ENCODE peak calls at places on chromosomes 11 and 22, in seven cellular contexts. One of them, this sample, is unnamed.
A peak's percentile ranks its signal among the peaks of the same experiment; 100 is the strongest.

GRCh38 chr22:30743257-30744020 is 48.8 kb downstream of the OSBP2 start:
- DNase-seq in AG04450: no peak
- DNase-seq in mesenchymal stem cell: no peak
- DNase-seq in left ventricle myocardium inferior: no peak
- DNase-seq in aorta: no peak
- DNase-seq in astrocyte of the spinal cord: no peak
- DNase-seq in bronchial epithelial cell: no peak
- DNase-seq in this sample: no peak

GRCh38 chr11:126920833-126921232 is 79.7 kb downstream of the KIRREL3 start:
- DNase-seq in astrocyte of the spinal cord: no peak
- DNase-seq in AG04450: no peak
- DNase-seq in mesenchymal stem cell: no peak
- DNase-seq in left ventricle myocardium inferior: no peak
- DNase-seq in aorta: no peak
- DNase-seq in bronchial epithelial cell: no peak
- DNase-seq in this sample: no peak

GRCh38 chr22:37617431-37617830 is 8.8 kb downstream of the GGA1 start:
- DNase-seq in aorta: no peak
- DNase-seq in AG04450: no peak
- DNase-seq in left ventricle myocardium inferior: no peak
- DNase-seq in astrocyte of the spinal cord: no peak
- DNase-seq in bronchial epithelial cell: no peak
- DNase-seq in mesenchymal stem cell: no peak
- DNase-seq in this sample: no peak

GRCh38 chr11:128420943-128421342 is 166.4 kb downstream of the ETS1 start:
- DNase-seq in bronchial epithelial cell: peak; percentile 28
- DNase-seq in mesenchymal stem cell: peak; percentile 95
- DNase-seq in AG04450: peak; percentile 91
- DNase-seq in left ventricle myocardium inferior: no peak
- DNase-seq in astrocyte of the spinal cord: peak; percentile 52
- DNase-seq in aorta: no peak
- DNase-seq in this sample: no peak

GRCh38 chr22:35357883-35358621 is 22.8 kb upstream of the HMOX1 start:
- DNase-seq in left ventricle myocardium inferior: no peak
- DNase-seq in astrocyte of the spinal cord: peak; percentile 15
- DNase-seq in aorta: peak; percentile 12
- DNase-seq in mesenchymal stem cell: no peak
- DNase-seq in bronchial epithelial cell: peak; percentile 97
- DNase-seq in AG04450: no peak
- DNase-seq in this sample: no peak

GRCh38 chr22:27867114-27867957 is 51.7 kb downstream of the PITPNB start:
- DNase-seq in aorta: no peak
- DNase-seq in bronchial epithelial cell: no peak
- DNase-seq in mesenchymal stem cell: peak; percentile 45
- DNase-seq in AG04450: no peak
- DNase-seq in left ventricle myocardium inferior: no peak
- DNase-seq in astrocyte of the spinal cord: no peak
- DNase-seq in this sample: no peak

GRCh38 chr11:111960916-111961315 is 23.8 kb downstream of the DIXDC1 start:
- DNase-seq in astrocyte of the spinal cord: no peak
- DNase-seq in AG04450: no peak
- DNase-seq in left ventricle myocardium inferior: no peak
- DNase-seq in mesenchymal stem cell: no peak
- DNase-seq in aorta: no peak
- DNase-seq in bronchial epithelial cell: peak; percentile 99
- DNase-seq in this sample: no peak

GRCh38 chr11:16607675-16608644 is 130.5 kb upstream of the C11orf58 start:
- DNase-seq in astrocyte of the spinal cord: peak; percentile 71
- DNase-seq in left ventricle myocardium inferior: peak; percentile 88
- DNase-seq in mesenchymal stem cell: peak; percentile 89
- DNase-seq in AG04450: peak; percentile 61
- DNase-seq in bronchial epithelial cell: peak; percentile 80
- DNase-seq in aorta: peak; percentile 64
- DNase-seq in this sample: peak; percentile 51

GRCh38 chr11:69194396-69194795 is 38.7 kb downstream of the SMIM38 start:
- DNase-seq in AG04450: no peak
- DNase-seq in left ventricle myocardium inferior: no peak
- DNase-seq in astrocyte of the spinal cord: no peak
- DNase-seq in aorta: no peak
- DNase-seq in bronchial epithelial cell: no peak
- DNase-seq in mesenchymal stem cell: no peak
- DNase-seq in this sample: no peak

GRCh38 chr11:100964400-100964799 is 165.2 kb downstream of the PGR start:
- DNase-seq in left ventricle myocardium inferior: no peak
- DNase-seq in astrocyte of the spinal cord: peak; percentile 58
- DNase-seq in aorta: no peak
- DNase-seq in mesenchymal stem cell: no peak
- DNase-seq in bronchial epithelial cell: no peak
- DNase-seq in AG04450: peak; percentile 16
- DNase-seq in this sample: no peak

GRCh38 chr22:39725351-39726035 is 154.9 kb downstream of the CACNA1I start:
- DNase-seq in astrocyte of the spinal cord: no peak
- DNase-seq in aorta: no peak
- DNase-seq in AG04450: no peak
- DNase-seq in left ventricle myocardium inferior: no peak
- DNase-seq in bronchial epithelial cell: no peak
- DNase-seq in mesenchymal stem cell: no peak
- DNase-seq in this sample: no peak

GRCh38 chr11:103682318-103683184 is 353.9 kb upstream of the DDI1 start:
- DNase-seq in left ventricle myocardium inferior: peak; percentile 19
- DNase-seq in bronchial epithelial cell: peak; percentile 71
- DNase-seq in mesenchymal stem cell: peak; percentile 74
- DNase-seq in AG04450: peak; percentile 39
- DNase-seq in astrocyte of the spinal cord: peak; percentile 77
- DNase-seq in aorta: peak; percentile 66
- DNase-seq in this sample: no peak

GRCh38 chr11:47572715-47573255 is 6.0 kb downstream of the KBTBD4 start:
- DNase-seq in bronchial epithelial cell: no peak
- DNase-seq in astrocyte of the spinal cord: peak; percentile 33
- DNase-seq in aorta: peak; percentile 24
- DNase-seq in left ventricle myocardium inferior: no peak
- DNase-seq in AG04450: no peak
- DNase-seq in mesenchymal stem cell: no peak
- DNase-seq in this sample: peak; percentile 12

GRCh38 chr11:25961539-25961938 is 370.4 kb upstream of the ANO3 start:
- DNase-seq in left ventricle myocardium inferior: no peak
- DNase-seq in aorta: no peak
- DNase-seq in bronchial epithelial cell: peak; percentile 6
- DNase-seq in astrocyte of the spinal cord: no peak
- DNase-seq in mesenchymal stem cell: no peak
- DNase-seq in AG04450: no peak
- DNase-seq in this sample: no peak

GRCh38 chr11:23311986-23312940 is 452.0 kb upstream of the CCDC179 start:
- DNase-seq in aorta: no peak
- DNase-seq in AG04450: no peak
- DNase-seq in bronchial epithelial cell: peak; percentile 59
- DNase-seq in left ventricle myocardium inferior: no peak
- DNase-seq in astrocyte of the spinal cord: peak; percentile 75
- DNase-seq in mesenchymal stem cell: peak; percentile 79
- DNase-seq in this sample: no peak

GRCh38 chr11:129225190-129225589 is 33.1 kb upstream of the ARHGAP32 start:
- DNase-seq in mesenchymal stem cell: peak; percentile 59
- DNase-seq in aorta: no peak
- DNase-seq in astrocyte of the spinal cord: peak; percentile 72
- DNase-seq in bronchial epithelial cell: peak; percentile 93
- DNase-seq in left ventricle myocardium inferior: no peak
- DNase-seq in AG04450: peak; percentile 13
- DNase-seq in this sample: no peak

GRCh38 chr22:50582562-50583293 is at the start of gene CHKB:
- DNase-seq in mesenchymal stem cell: peak; percentile 98
- DNase-seq in aorta: peak; percentile 99
- DNase-seq in astrocyte of the spinal cord: peak; percentile 98
- DNase-seq in left ventricle myocardium inferior: peak; percentile 98
- DNase-seq in AG04450: peak; percentile 89
- DNase-seq in bronchial epithelial cell: peak; percentile 90
- DNase-seq in this sample: peak; percentile 99

GRCh38 chr11:74462009-74462408 is 5.3 kb downstream of the KCNE3 start:
- DNase-seq in mesenchymal stem cell: peak; percentile 40
- DNase-seq in aorta: peak; percentile 92
- DNase-seq in AG04450: no peak
- DNase-seq in left ventricle myocardium inferior: peak; percentile 84
- DNase-seq in bronchial epithelial cell: no peak
- DNase-seq in astrocyte of the spinal cord: no peak
- DNase-seq in this sample: peak; percentile 93

GRCh38 chr11:74460481-74461154 is 6.7 kb downstream of the KCNE3 start:
- DNase-seq in left ventricle myocardium inferior: no peak
- DNase-seq in astrocyte of the spinal cord: no peak
- DNase-seq in aorta: no peak
- DNase-seq in bronchial epithelial cell: peak; percentile 28
- DNase-seq in mesenchymal stem cell: no peak
- DNase-seq in AG04450: no peak
- DNase-seq in this sample: no peak

GRCh38 chr11:74459584-74459983 is 7.8 kb downstream of the KCNE3 start:
- DNase-seq in bronchial epithelial cell: no peak
- DNase-seq in astrocyte of the spinal cord: no peak
- DNase-seq in aorta: no peak
- DNase-seq in left ventricle myocardium inferior: no peak
- DNase-seq in mesenchymal stem cell: no peak
- DNase-seq in AG04450: no peak
- DNase-seq in this sample: no peak

GRCh38 chr11:74462631-74463030 is 4.7 kb downstream of the KCNE3 start:
- DNase-seq in AG04450: no peak
- DNase-seq in astrocyte of the spinal cord: no peak
- DNase-seq in left ventricle myocardium inferior: no peak
- DNase-seq in mesenchymal stem cell: no peak
- DNase-seq in bronchial epithelial cell: no peak
- DNase-seq in aorta: no peak
- DNase-seq in this sample: no peak

DNA sequence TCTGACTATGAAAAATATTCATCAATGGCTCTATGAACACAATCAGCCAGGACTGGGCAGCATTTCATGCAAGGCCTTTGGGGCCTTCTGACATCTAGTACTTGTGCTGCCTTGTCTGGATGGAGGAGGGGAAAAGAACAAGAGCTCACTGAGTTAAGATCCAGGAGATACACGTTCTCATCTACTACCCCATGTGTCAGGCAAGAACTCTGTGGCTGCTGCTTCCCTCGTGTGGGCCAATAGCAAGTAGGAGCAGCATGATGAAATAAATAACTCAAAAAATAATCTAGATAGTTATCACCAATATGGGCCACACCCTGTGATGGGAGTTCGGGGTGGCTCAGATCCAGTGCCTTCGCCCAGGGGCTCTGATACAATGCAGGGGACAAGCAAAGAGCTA is 7.3 kb downstream of the KCNE3 start:
- DNase-seq in astrocyte of the spinal cord: no peak
- DNase-seq in aorta: no peak
- DNase-seq in bronchial epithelial cell: no peak
- DNase-seq in mesenchymal stem cell: no peak
- DNase-seq in AG04450: no peak
- DNase-seq in left ventricle myocardium inferior: no peak
- DNase-seq in this sample: no peak
- H3K4me3 ChIP-seq in astrocyte of the spinal cord: no peak overlapping the region
- H3K4me3 ChIP-seq in aorta: no peak overlapping the region
- H3K4me3 ChIP-seq in bronchial epithelial cell: no peak overlapping the region
- H3K4me3 ChIP-seq in mesenchymal stem cell: no peak overlapping the region
- H3K4me3 ChIP-seq in AG04450: no peak overlapping the region
- H3K4me3 ChIP-seq in left ventricle myocardium inferior: peak overlapping the region; percentile 52
- H3K4me3 ChIP-seq in this sample: peak overlapping the region; percentile 51

DNA sequence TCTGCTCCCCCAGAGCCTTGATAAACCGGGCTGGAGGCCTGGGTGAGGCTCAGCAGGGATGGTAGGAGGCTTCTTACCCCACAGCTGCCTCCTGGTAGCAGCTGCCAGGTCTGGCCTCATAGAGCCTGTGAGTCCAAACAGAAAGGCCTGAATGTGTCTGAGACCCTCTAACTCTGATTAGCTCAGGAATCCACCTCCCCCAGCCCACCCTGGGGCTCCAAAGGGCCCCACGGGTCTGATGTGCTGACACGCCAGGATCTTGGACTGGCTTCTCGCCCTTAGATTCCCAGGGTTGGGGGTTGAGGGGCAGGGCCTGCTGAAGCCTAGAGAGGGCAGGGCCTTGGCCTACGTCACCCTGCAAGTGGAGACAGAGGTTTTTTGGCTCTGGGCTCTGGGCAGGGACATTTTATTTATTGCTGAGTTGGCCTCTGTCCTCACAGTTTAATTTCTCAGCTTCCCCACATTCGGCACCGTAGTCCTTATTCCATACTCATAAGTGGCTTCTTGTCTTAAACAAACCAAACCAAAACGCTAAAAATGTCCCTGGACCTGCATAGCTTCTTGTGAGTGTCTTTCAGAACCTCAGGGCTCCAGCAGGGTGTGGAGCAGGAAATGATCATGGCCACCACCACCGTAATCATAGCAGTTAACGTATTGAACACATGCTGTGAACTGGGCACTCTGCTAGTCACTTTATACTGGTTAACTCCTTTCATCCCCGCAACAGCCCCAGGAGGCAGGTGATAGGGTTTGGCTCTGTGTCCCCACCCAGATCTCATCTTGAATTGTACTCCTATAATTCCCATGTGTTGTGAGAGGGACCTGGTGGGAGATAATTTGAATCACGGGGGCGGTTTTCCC is 25.1 kb downstream of the KIAA1671 start:
- DNase-seq in mesenchymal stem cell: peak; percentile 54
- DNase-seq in left ventricle myocardium inferior: peak; percentile 65
- DNase-seq in AG04450: no peak
- DNase-seq in astrocyte of the spinal cord: peak; percentile 53
- DNase-seq in bronchial epithelial cell: peak; percentile 79
- DNase-seq in aorta: peak; percentile 72
- DNase-seq in this sample: peak; percentile 59
- H3K4me3 ChIP-seq in mesenchymal stem cell: no peak overlapping the region
- H3K4me3 ChIP-seq in left ventricle myocardium inferior: no peak overlapping the region
- H3K4me3 ChIP-seq in AG04450: no peak overlapping the region
- H3K4me3 ChIP-seq in astrocyte of the spinal cord: no peak overlapping the region
- H3K4me3 ChIP-seq in bronchial epithelial cell: no peak overlapping the region
- H3K4me3 ChIP-seq in aorta: no peak overlapping the region
- H3K4me3 ChIP-seq in this sample: no peak overlapping the region

GRCh38 chr22:41914611-41915034 is 251 bp downstream of the SHISA8 start:
- DNase-seq in AG04450: no peak
- DNase-seq in astrocyte of the spinal cord: no peak
- DNase-seq in mesenchymal stem cell: no peak
- DNase-seq in aorta: no peak
- DNase-seq in bronchial epithelial cell: no peak
- DNase-seq in left ventricle myocardium inferior: no peak
- DNase-seq in this sample: no peak
- H3K4me3 ChIP-seq in AG04450: no peak overlapping the region
- H3K4me3 ChIP-seq in astrocyte of the spinal cord: no peak overlapping the region
- H3K4me3 ChIP-seq in mesenchymal stem cell: no peak overlapping the region
- H3K4me3 ChIP-seq in aorta: no peak overlapping the region
- H3K4me3 ChIP-seq in bronchial epithelial cell: no peak overlapping the region
- H3K4me3 ChIP-seq in left ventricle myocardium inferior: peak overlapping the region; percentile 65
- H3K4me3 ChIP-seq in this sample: peak overlapping the region; percentile 41

GRCh38 chr11:114070464-114071139 is 11.1 kb downstream of the ZBTB16 start:
- DNase-seq in AG04450: no peak
- DNase-seq in astrocyte of the spinal cord: no peak
- DNase-seq in mesenchymal stem cell: no peak
- DNase-seq in left ventricle myocardium inferior: no peak
- DNase-seq in bronchial epithelial cell: no peak
- DNase-seq in aorta: no peak
- DNase-seq in this sample: no peak
- H3K4me3 ChIP-seq in AG04450: no peak overlapping the region
- H3K4me3 ChIP-seq in astrocyte of the spinal cord: no peak overlapping the region
- H3K4me3 ChIP-seq in mesenchymal stem cell: no peak overlapping the region
- H3K4me3 ChIP-seq in left ventricle myocardium inferior: peak overlapping the region; percentile 49
- H3K4me3 ChIP-seq in bronchial epithelial cell: no peak overlapping the region
- H3K4me3 ChIP-seq in aorta: no peak overlapping the region
- H3K4me3 ChIP-seq in this sample: no peak overlapping the region

GRCh38 chr11:88175707-88176066 is 444 bp upstream of the RAB38 start:
- DNase-seq in aorta: peak; percentile 35
- DNase-seq in bronchial epithelial cell: no peak
- DNase-seq in AG04450: no peak
- DNase-seq in mesenchymal stem cell: no peak
- DNase-seq in astrocyte of the spinal cord: peak; percentile 33
- DNase-seq in left ventricle myocardium inferior: no peak
- DNase-seq in this sample: no peak
- H3K4me3 ChIP-seq in aorta: no peak overlapping the region
- H3K4me3 ChIP-seq in bronchial epithelial cell: peak overlapping the region; percentile 80
- H3K4me3 ChIP-seq in AG04450: peak overlapping the region; percentile 71
- H3K4me3 ChIP-seq in mesenchymal stem cell: no peak overlapping the region
- H3K4me3 ChIP-seq in astrocyte of the spinal cord: peak overlapping the region; percentile 53
- H3K4me3 ChIP-seq in left ventricle myocardium inferior: peak overlapping the region; percentile 65
- H3K4me3 ChIP-seq in this sample: peak overlapping the region; percentile 65

This sample was measured in lower lobe of right lung.